ENCODE peak calls at places on chromosome 18, in nine cellular contexts. P, F, N, X, O, T, Z, W and Q are unnamed samples.

GRCh38 chr18:79531386-79531785 is 135.7 kb downstream of the NFATC1 start:
- DNase-seq in P (no peak), F (no peak), N (no peak), X (no peak), O (no peak), T (no peak), Z (no peak), W (no peak), Q (no peak)

GRCh38 chr18:54710519-54711281 is 117.6 kb upstream of the RAB27B start:
- DNase-seq in P (no peak), F (no peak), N (no peak), X (no peak), O (no peak), T (no peak), Z (no peak), W (no peak), Q (no peak)

GRCh38 chr18:36195427-36196122 is 8.3 kb downstream of the MOCOS start:
- DNase-seq in P (no peak), F (no peak), N (no peak), X (no peak), O (no peak), T (no peak), Z (no peak), W (no peak), Q (no peak)

GRCh38 chr18:316391-316790 is 48.5 kb upstream of the THOC1 start:
- DNase-seq in P (no peak), F (no peak), N (no peak), X (no peak), O (no peak), T (no peak), Z (no peak), W (no peak), Q (no peak)

GRCh38 chr18:69586581-69586980 is 185.9 kb downstream of the DOK6 start:
- DNase-seq in P (no peak), F (no peak), N (no peak), X (no peak), O (no peak), T (no peak), Z (no peak), W (no peak), Q (no peak)

GRCh38 chr18:8522756-8523155 is 86.5 kb upstream of the RAB12 start:
- DNase-seq in P (no peak), F (no peak), N (no peak), X (no peak), O (no peak), T (no peak), Z (no peak), W (no peak), Q (no peak)

GRCh38 chr18:61735564-61736102 is 157.2 kb downstream of the RNF152 start:
- DNase-seq in P (no peak), F (no peak), N (no peak), X (peak; percentile 57), O (no peak), T (no peak), Z (no peak), W (no peak), Q (no peak)

GRCh38 chr18:490024-490366 is 10.5 kb downstream of the COLEC12 start:
- DNase-seq in P (no peak), F (no peak), N (no peak), X (no peak), O (no peak), T (no peak), Z (no peak), W (no peak), Q (no peak)

GRCh38 chr18:34222396-34223163 is 2.1 kb downstream of the NOL4 start:
- DNase-seq in P (peak; percentile 51), F (no peak), N (no peak), X (peak; percentile 22), O (no peak), T (peak; percentile 83), Z (no peak), W (no peak), Q (peak; percentile 23)

GRCh38 chr18:73881396-73881795 is 266.2 kb downstream of the FBXO15 start:
- DNase-seq in P (no peak), F (no peak), N (no peak), X (no peak), O (no peak), T (no peak), Z (no peak), W (no peak), Q (no peak)

GRCh38 chr18:57727952-57728807 is 74.9 kb downstream of the ATP8B1 start:
- DNase-seq in P (no peak), F (peak; percentile 36), N (no peak), X (peak; percentile 13), O (no peak), T (no peak), Z (no peak), W (no peak), Q (no peak)

DNA sequence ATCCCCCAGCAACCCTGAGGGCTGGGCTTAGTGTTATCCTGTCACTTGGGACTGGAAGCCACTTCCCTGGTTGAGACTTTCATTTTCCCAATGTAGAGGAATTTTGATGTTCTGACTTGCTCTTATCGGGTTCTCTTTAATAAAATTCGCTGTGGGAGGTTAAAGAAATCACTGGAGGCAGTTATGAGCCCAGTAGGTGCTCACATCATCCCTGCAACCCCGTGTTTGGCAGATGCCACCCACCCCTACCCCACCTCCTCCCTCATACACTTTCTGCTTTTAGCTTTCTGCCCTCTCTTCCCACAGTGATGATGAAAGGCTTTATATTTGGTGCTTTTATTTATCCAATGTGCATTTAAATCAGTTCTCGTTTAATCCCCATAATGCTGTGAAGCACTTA is 106.6 kb downstream of the MAPK4 start:
- DNase-seq in P (no peak), F (no peak), N (no peak), X (no peak), O (no peak), T (no peak), Z (no peak), W (no peak), Q (no peak)
- TF ChIP-seq CTCF in P (no peak), F (no peak), N (no peak), X (no peak), O (no peak), T (no peak), Z (no peak), W (no peak), Q (no peak)

DNA sequence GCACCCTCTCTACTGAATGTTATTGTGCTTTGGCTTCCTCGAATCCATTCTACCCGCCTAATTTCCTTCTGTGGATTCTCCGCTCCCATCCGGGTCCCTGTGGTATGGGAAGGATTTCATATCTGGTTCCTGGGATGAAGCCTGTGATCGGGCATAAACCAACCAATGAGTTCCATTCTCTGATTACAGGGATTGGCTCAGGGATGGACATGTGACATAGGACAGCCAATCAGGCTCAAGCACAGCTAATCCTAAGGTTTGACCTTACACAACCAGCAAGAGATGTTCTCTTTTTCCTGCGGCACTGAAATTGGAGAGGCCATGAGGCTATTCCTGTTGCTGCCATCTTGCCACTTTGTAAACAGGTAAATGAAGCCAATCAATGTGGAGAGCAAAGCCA is 168.1 kb upstream of the SMAD2 start:
- DNase-seq in P (no peak), F (no peak), N (no peak), X (no peak), O (no peak), T (no peak), Z (no peak), W (no peak), Q (no peak)
- TF ChIP-seq CTCF in P (no peak), F (no peak), N (no peak), X (no peak), O (no peak), T (no peak), Z (no peak), W (no peak), Q (no peak)

DNA sequence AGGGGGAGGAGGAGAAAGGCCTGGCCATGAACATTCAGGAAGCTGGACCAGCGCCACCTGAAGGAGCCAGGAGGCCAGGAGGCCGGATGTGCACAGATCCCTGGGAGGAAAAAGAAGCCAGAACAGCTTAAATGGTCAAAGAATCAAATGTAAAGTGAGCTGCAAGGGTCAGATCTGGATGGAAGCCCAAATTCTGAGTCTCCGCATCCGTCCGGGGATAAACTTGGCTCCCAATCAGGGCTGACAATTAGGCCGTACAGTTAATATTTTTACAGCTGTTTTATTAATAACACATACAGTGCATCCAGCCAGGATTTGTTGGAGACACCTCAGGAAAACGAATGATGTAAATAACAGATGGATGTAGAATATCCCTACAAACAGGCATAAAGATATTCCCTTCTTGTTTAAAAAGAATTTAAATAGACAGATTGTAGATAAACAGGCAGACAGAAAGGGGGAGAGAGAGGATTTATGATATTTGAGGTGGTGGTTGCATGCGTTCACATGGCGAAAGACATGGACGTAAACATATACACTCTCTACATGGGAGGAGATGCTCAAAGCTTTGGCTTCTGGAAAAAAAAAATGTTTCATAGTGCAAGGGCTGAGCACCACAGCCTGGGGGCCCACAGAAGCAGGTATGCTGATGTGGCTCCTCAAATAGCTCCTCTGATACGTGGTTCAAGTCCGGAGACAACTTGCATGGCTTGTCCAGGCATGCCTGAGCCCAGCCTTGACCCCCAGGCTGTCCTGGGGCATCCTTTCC is 495.3 kb upstream of the TCF4 start:
- DNase-seq in P (no peak), F (no peak), N (no peak), X (peak; percentile 17), O (no peak), T (no peak), Z (no peak), W (no peak), Q (no peak)
- TF ChIP-seq CTCF in P (peak; percentile 32), F (peak; percentile 31), N (no peak), X (no peak), O (no peak), T (peak; percentile 41), Z (no peak), W (no peak), Q (no peak)

GRCh38 chr18:24026457-24026856 is 11.9 kb downstream of the TTC39C start:
- DNase-seq in P (no peak), F (no peak), N (no peak), X (peak; percentile 53), O (no peak), T (no peak), Z (no peak), W (no peak), Q (no peak)

GRCh38 chr18:24021505-24021904 is 7.0 kb downstream of the TTC39C start:
- DNase-seq in P (no peak), F (no peak), N (no peak), X (no peak), O (no peak), T (no peak), Z (no peak), W (no peak), Q (no peak)

GRCh38 chr18:24024425-24024824 is 9.9 kb downstream of the TTC39C start:
- DNase-seq in P (no peak), F (no peak), N (no peak), X (no peak), O (no peak), T (no peak), Z (no peak), W (no peak), Q (no peak)

GRCh38 chr18:24022141-24022540 is 7.6 kb downstream of the TTC39C start:
- DNase-seq in P (no peak), F (peak; percentile 46), N (no peak), X (no peak), O (no peak), T (no peak), Z (no peak), W (no peak), Q (no peak)

DNA sequence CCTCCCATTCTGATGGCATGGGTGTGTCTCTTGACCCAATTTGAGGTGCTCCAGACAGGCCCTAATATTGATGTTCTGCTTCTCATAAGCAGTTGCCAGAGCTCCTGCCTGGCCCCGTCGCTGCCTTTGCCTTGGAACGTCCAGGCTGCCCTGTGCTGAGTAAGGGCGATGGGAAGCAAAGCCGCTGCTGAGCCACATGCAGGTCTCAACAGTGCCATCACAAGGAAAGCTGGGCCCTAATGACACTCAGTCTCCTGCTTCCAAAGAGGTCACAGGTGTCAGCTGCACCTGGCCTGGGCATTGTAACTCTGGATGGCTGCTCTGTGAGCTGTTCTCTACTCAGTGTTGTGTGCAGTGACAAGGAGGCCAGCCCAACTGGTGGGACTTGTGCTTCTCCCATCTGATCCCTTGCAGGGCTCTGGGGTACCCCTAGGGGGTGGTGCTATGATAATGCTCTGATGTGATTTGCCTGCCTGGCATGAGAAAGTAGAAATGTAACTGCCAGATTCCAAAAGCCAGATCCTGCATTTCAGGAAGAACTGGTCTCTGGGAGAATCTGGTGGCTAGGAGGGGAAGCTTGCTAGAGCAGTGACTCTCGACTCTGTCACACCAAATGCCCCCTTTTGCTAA is 8.7 kb downstream of the TTC39C start:
- DNase-seq in P (no peak), F (no peak), N (no peak), X (no peak), O (no peak), T (peak; percentile 62), Z (no peak), W (no peak), Q (no peak)
- TF ChIP-seq CTCF in P (no peak), F (peak; percentile 38), N (no peak), X (no peak), O (peak; percentile 48), T (peak; percentile 55), Z (no peak), W (no peak), Q (no peak)